ENCODE peak calls at places on chromosomes 12 and 14, in ten cellular contexts. J is stimulated activated CD4-positive, alpha-beta T cell treated with anti-CD3 and anti-CD28 coated beads, Interleukin-12 subunit alpha, Interleukin-12 subunit beta, amount 100 ng/mL, for 48 hours; U is KBM-7; R is thoracic aorta; O is HT1080; V is GM04504; T is NCI-H82; I is neural crest cell; B is A549; H is WERI-Rb-1. W is an unnamed sample.

GRCh38 chr12:16586350-16587109 is 19.4 kb downstream of the LMO3 start:
- DNase-seq in J (no peak), U (no peak), R (no peak), O (no peak), V (peak), T (no peak), I (no peak), B (no peak), H (no peak), W (no peak)

GRCh38 chr14:89228921-89229639 is 188.0 kb downstream of the FOXN3 start:
- DNase-seq in J (no peak), U (no peak), R (no peak), O (no peak), V (no peak), T (no peak), I (no peak), B (no peak), H (no peak), W (no peak)

GRCh38 chr12:13376627-13377373 is 180.3 kb downstream of the EMP1 start:
- DNase-seq in J (no peak), U (peak), R (no peak), O (peak), V (no peak), T (no peak), I (no peak), B (no peak), H (no peak), W (no peak)

GRCh38 chr14:60722163-60722835 is 1.9 kb downstream of the SIX4 start:
- DNase-seq in J (no peak), U (peak), R (no peak), O (peak), V (no peak), T (peak), I (peak), B (peak), H (peak), W (no peak)

GRCh38 chr14:50601405-50601804 is 41.5 kb downstream of the ATL1 start:
- DNase-seq in J (no peak), U (no peak), R (no peak), O (peak), V (no peak), T (no peak), I (no peak), B (no peak), H (no peak), W (no peak)

GRCh38 chr12:124517260-124518050 is 50.0 kb downstream of the NCOR2 start:
- DNase-seq in J (no peak), U (no peak), R (peak), O (peak), V (no peak), T (no peak), I (no peak), B (peak), H (no peak), W (no peak)

GRCh38 chr14:68619805-68620574 is 172.9 kb downstream of the ZFP36L1 start:
- DNase-seq in J (no peak), U (no peak), R (no peak), O (peak), V (no peak), T (no peak), I (no peak), B (no peak), H (no peak), W (no peak)

GRCh38 chr12:639988-640387 is 23.3 kb downstream of the NINJ2 start:
- DNase-seq in J (no peak), U (no peak), R (no peak), O (no peak), V (no peak), T (no peak), I (no peak), B (no peak), H (no peak), W (no peak)

GRCh38 chr12:49838973-49839633 is 3.8 kb downstream of the BCDIN3D start:
- DNase-seq in J (no peak), U (peak), R (no peak), O (peak), V (no peak), T (peak), I (peak), B (peak), H (peak), W (peak)

GRCh38 chr12:126361804-126362203 is 1296.6 kb downstream of the AACS start:
- DNase-seq in J (no peak), U (no peak), R (no peak), O (peak), V (no peak), T (no peak), I (no peak), B (no peak), H (no peak), W (no peak)

GRCh38 chr14:101887219-101887618 is 77.2 kb upstream of the DYNC1H1 start:
- DNase-seq in J (no peak), U (no peak), R (no peak), O (no peak), V (no peak), T (no peak), I (no peak), B (no peak), H (no peak), W (no peak)

GRCh38 chr12:28340261-28340660 is 150.0 kb downstream of the CCDC91 start:
- DNase-seq in J (no peak), U (no peak), R (no peak), O (no peak), V (no peak), T (no peak), I (no peak), B (no peak), H (no peak), W (no peak)

GRCh38 chr14:100862277-100862676 is 36.4 kb downstream of the MEG3 start:
- DNase-seq in J (no peak), U (no peak), R (no peak), O (no peak), V (no peak), T (no peak), I (no peak), B (no peak), H (no peak), W (no peak)

GRCh38 chr12:92396647-92397258 is 251.1 kb upstream of the BTG1 start:
- DNase-seq in J (no peak), U (no peak), R (no peak), O (peak), V (peak), T (no peak), I (no peak), B (peak), H (no peak), W (no peak)

GRCh38 chr12:88490425-88490824 is 89.8 kb downstream of the KITLG start:
- DNase-seq in J (no peak), U (no peak), R (no peak), O (no peak), V (no peak), T (no peak), I (no peak), B (no peak), H (no peak), W (no peak)

GRCh38 chr14:61562321-61563161 is 132.8 kb upstream of the HIF1A start:
- DNase-seq in J (peak), U (no peak), R (no peak), O (peak), V (peak), T (no peak), I (no peak), B (peak), H (no peak), W (no peak)

GRCh38 chr12:109234012-109234411 is 75.1 kb downstream of the FOXN4 start:
- DNase-seq in J (no peak), U (no peak), R (no peak), O (no peak), V (no peak), T (no peak), I (no peak), B (no peak), H (no peak), W (no peak)

GRCh38 chr12:89395712-89396111 is 43.4 kb upstream of the DUSP6 start:
- DNase-seq in J (no peak), U (no peak), R (no peak), O (no peak), V (no peak), T (no peak), I (no peak), B (no peak), H (no peak), W (no peak)

GRCh38 chr14:101953151-101953550 is 11.2 kb upstream of the DYNC1H1 start:
- DNase-seq in J (no peak), U (no peak), R (no peak), O (no peak), V (no peak), T (peak), I (no peak), B (no peak), H (peak), W (no peak)

GRCh38 chr12:115230576-115230975 is 546.6 kb upstream of the TBX3 start:
- DNase-seq in J (no peak), U (no peak), R (no peak), O (no peak), V (no peak), T (no peak), I (no peak), B (no peak), H (no peak), W (no peak)

GRCh38 chr14:100884456-100884855 is 19.1 kb downstream of the RTL1 start:
- DNase-seq in J (no peak), U (no peak), R (no peak), O (no peak), V (no peak), T (no peak), I (no peak), B (no peak), H (no peak), W (no peak)

GRCh38 chr14:69004731-69005431 is 25.8 kb upstream of the ACTN1 start:
- DNase-seq in J (no peak), U (no peak), R (no peak), O (peak), V (no peak), T (peak), I (no peak), B (no peak), H (no peak), W (no peak)

GRCh38 chr14:33922125-33922524 is 28.7 kb downstream of the EGLN3 start:
- DNase-seq in J (no peak), U (no peak), R (no peak), O (peak), V (no peak), T (no peak), I (no peak), B (no peak), H (no peak), W (no peak)

GRCh38 chr14:50260511-50260910 is 29.1 kb upstream of the SOS2 start:
- DNase-seq in J (peak), U (peak), R (no peak), O (peak), V (peak), T (peak), I (no peak), B (no peak), H (no peak), W (peak)